ENCODE peak calls at places on chromosomes 5 and 9, in seven cellular contexts. I is A673; J is LHCN-M2; V is iPS-NIHi11; T is stimulated activated CD8-positive, alpha-beta memory T cell treated with anti-CD3 and anti-CD28 coated beads, Interleukin-4, amount 100 ng/mL, for 24 hours; S is brain microvascular endothelial cell; M is tibial nerve. B is an unnamed sample.

GRCh38 chr5:147782053-147783028 is at the start of gene JAKMIP2:
- DNase-seq in J (peak; percentile 65), V (peak; percentile 97), M (peak; percentile 68), S (peak; percentile 2), I (peak; percentile 99), T (peak; percentile 85), B (peak; percentile 60)

GRCh38 chr5:176529116-176529823 is 7.9 kb downstream of the RNF44 start:
- DNase-seq in J (no peak), M (no peak), V (no peak), S (no peak), T (no peak), I (no peak), B (no peak)

GRCh38 chr5:143442398-143442797 is 38.9 kb upstream of the NR3C1 start:
- DNase-seq in T (no peak), I (no peak), S (no peak), V (no peak), J (peak; percentile 11), M (no peak), B (no peak)

GRCh38 chr5:175516933-175517823 is 38.8 kb downstream of the SFXN1 start:
- DNase-seq in M (no peak), J (no peak), T (no peak), V (no peak), I (no peak), S (no peak), B (no peak)

GRCh38 chr9:4973246-4973645 is 11.8 kb upstream of the JAK2 start:
- DNase-seq in V (no peak), J (no peak), S (no peak), I (no peak), M (no peak), T (no peak), B (no peak)

GRCh38 chr9:83401328-83401895 is 136.8 kb downstream of the FRMD3 start:
- DNase-seq in S (no peak), M (no peak), T (no peak), J (peak; percentile 90), I (no peak), V (no peak), B (no peak)

GRCh38 chr5:97494465-97494864 is 311.4 kb upstream of the RIOK2 start:
- DNase-seq in I (no peak), V (no peak), S (no peak), M (no peak), T (no peak), J (no peak), B (no peak)

GRCh38 chr9:93650448-93650847 is 74.1 kb downstream of the PHF2 start:
- DNase-seq in V (no peak), T (no peak), M (no peak), S (no peak), I (no peak), J (no peak), B (peak; percentile 11)

GRCh38 chr5:172251419-172251818 is 32.1 kb downstream of the UBTD2 start:
- DNase-seq in T (no peak), I (no peak), M (no peak), J (no peak), V (no peak), S (no peak), B (no peak)

GRCh38 chr5:68898961-68899471 is 194.8 kb upstream of the SLC30A5 start:
- DNase-seq in J (peak; percentile 93), V (peak; percentile 46), T (no peak), M (no peak), S (peak; percentile 62), I (peak; percentile 90), B (no peak)

GRCh38 chr9:70478963-70479641 is 64.6 kb upstream of the KLF9 start:
- DNase-seq in V (no peak), T (no peak), I (no peak), M (peak; percentile 69), J (peak; percentile 55), S (no peak), B (no peak)

GRCh38 chr5:149206524-149207141 is 65.0 kb upstream of the AFAP1L1 start:
- DNase-seq in M (no peak), T (no peak), J (no peak), I (no peak), S (no peak), V (no peak), B (no peak)

GRCh38 chr5:32942225-32942989 is 231.3 kb downstream of the NPR3 start:
- DNase-seq in I (peak; percentile 40), J (peak; percentile 28), T (no peak), V (peak; percentile 66), S (peak; percentile 8), M (no peak), B (no peak)

GRCh38 chr5:81290146-81290545 is 11.2 kb upstream of the ZCCHC9 start:
- DNase-seq in V (no peak), J (peak; percentile 51), M (no peak), T (no peak), S (no peak), I (no peak), B (no peak)

GRCh38 chr5:151909628-151910027 is 15.0 kb downstream of the GLRA1 start:
- DNase-seq in V (no peak), I (no peak), T (no peak), M (no peak), S (no peak), J (no peak), B (no peak)

GRCh38 chr5:1209896-1210776 is 8.7 kb downstream of the SLC6A19 start:
- DNase-seq in J (no peak), I (no peak), V (no peak), M (no peak), T (no peak), S (no peak), B (no peak)

GRCh38 chr5:1441166-1441865 is 3.9 kb downstream of the SLC6A3 start:
- DNase-seq in S (no peak), I (no peak), T (no peak), J (no peak), M (no peak), V (no peak), B (no peak)

GRCh38 chr5:10555134-10555733 is 8.6 kb upstream of the ANKRD33B start:
- DNase-seq in T (no peak), V (no peak), M (no peak), J (peak; percentile 78), I (peak; percentile 39), S (peak; percentile 54), B (peak; percentile 12)

GRCh38 chr9:18447131-18447530 is 26.8 kb upstream of the ADAMTSL1 start:
- DNase-seq in T (no peak), S (no peak), M (peak; percentile 24), J (no peak), I (no peak), V (no peak), B (peak; percentile 65)

B was measured in uterus.